ENCODE peak calls at places on chromosomes 4 and X, in five cellular contexts. A, K, B, M and D are unnamed samples.

GRCh38 chrX:78092296-78092695 is 11.8 kb upstream of the PGK1 start:
- DNase-seq in A (no peak), K (no peak), B (no peak), M (peak), D (no peak)

GRCh38 chr4:896630-897029 is 35.5 kb downstream of the GAK start:
- DNase-seq in A (no peak), K (no peak), B (no peak), M (no peak), D (no peak)

GRCh38 chr4:23822181-23822580 is 67.7 kb downstream of the PPARGC1A start:
- DNase-seq in A (no peak), K (no peak), B (no peak), M (peak), D (no peak)

GRCh38 chr4:35918491-35918977 is 325.8 kb downstream of the ARAP2 start:
- DNase-seq in A (no peak), K (no peak), B (no peak), M (no peak), D (no peak)

GRCh38 chrX:15468036-15468435 is 25.1 kb downstream of the PIR start:
- DNase-seq in A (no peak), K (no peak), B (no peak), M (peak), D (peak)

GRCh38 chrX:136028383-136028984 is 43.2 kb downstream of the SLC9A6 start:
- DNase-seq in A (peak), K (no peak), B (peak), M (peak), D (peak)

GRCh38 chr4:68368566-68369473 is 18.9 kb upstream of the YTHDC1 start:
- DNase-seq in A (no peak), K (no peak), B (no peak), M (peak), D (no peak)

GRCh38 chr4:33381806-33382205 is 2661.6 kb downstream of the PCDH7 start:
- DNase-seq in A (no peak), K (no peak), B (peak), M (peak), D (no peak)

GRCh38 chrX:133191739-133192039 is 26.5 kb downstream of the TFDP3 start:
- DNase-seq in A (no peak), K (no peak), B (no peak), M (peak), D (no peak)

GRCh38 chrX:120291211-120291610 is 20.1 kb downstream of the TMEM255A start:
- DNase-seq in A (no peak), K (no peak), B (no peak), M (no peak), D (no peak)

GRCh38 chr4:142309772-142310171 is 536.3 kb downstream of the INPP4B start:
- DNase-seq in A (no peak), K (no peak), B (no peak), M (no peak), D (no peak)

GRCh38 chr4:86452323-86452995 is 92.6 kb upstream of the MAPK10 start:
- DNase-seq in A (no peak), K (no peak), B (no peak), M (no peak), D (no peak)

GRCh38 chrX:124211312-124211942 is 121.0 kb upstream of the TEX13D start:
- DNase-seq in A (peak), K (no peak), B (peak), M (peak), D (no peak)

GRCh38 chr4:133929540-133929939 is 272.0 kb downstream of the PABPC4L start:
- DNase-seq in A (no peak), K (no peak), B (no peak), M (no peak), D (no peak)

GRCh38 chrX:134932528-134933217 is 58.1 kb upstream of the SMIM10 start:
- DNase-seq in A (no peak), K (no peak), B (no peak), M (peak), D (no peak)

GRCh38 chr4:78954048-78954666 is 14.9 kb upstream of the PAQR3 start:
- DNase-seq in A (no peak), K (no peak), B (peak), M (peak), D (no peak)

GRCh38 chrX:1507511-1508463 is 29.2 kb downstream of the P2RY8 start:
- DNase-seq in A (no peak), K (no peak), B (no peak), M (no peak), D (no peak)

GRCh38 chr4:79048878-79049277 is 109.6 kb upstream of the PAQR3 start:
- DNase-seq in A (no peak), K (no peak), B (no peak), M (no peak), D (no peak)

GRCh38 chr4:150117094-150117493 is 38.8 kb downstream of the DCLK2 start:
- DNase-seq in A (no peak), K (no peak), B (no peak), M (peak), D (peak)

GRCh38 chrX:97616883-97617510 is 733.3 kb downstream of the RPA4 start:
- DNase-seq in A (no peak), K (no peak), B (no peak), M (peak), D (no peak)

GRCh38 chr4:40576651-40577480 is 52.8 kb downstream of the RBM47 start:
- DNase-seq in A (peak), K (no peak), B (no peak), M (peak), D (no peak)

GRCh38 chr4:139553751-139554670 is 2.0 kb downstream of the SETD7 start:
- DNase-seq in A (no peak), K (no peak), B (no peak), M (no peak), D (no peak)

GRCh38 chrX:54043696-54044125 is 562 bp downstream of the PHF8 start:
- DNase-seq in A (no peak), K (no peak), B (peak), M (peak), D (peak)

GRCh38 chrX:12979011-12979629 is 4.2 kb downstream of the TMSB4X start:
- DNase-seq in A (no peak), K (no peak), B (no peak), M (no peak), D (no peak)

GRCh38 chr4:183987987-183988392 is 82.9 kb downstream of the STOX2 start:
- DNase-seq in A (no peak), K (no peak), B (no peak), M (peak), D (peak)

GRCh38 chrX:48800574-48801280 is 1.1 kb upstream of the HDAC6 start:
- DNase-seq in A (no peak), K (no peak), B (no peak), M (no peak), D (no peak)

GRCh38 chr4:80134936-80135701 is 62.1 kb upstream of the ANTXR2 start:
- DNase-seq in A (no peak), K (no peak), B (no peak), M (no peak), D (no peak)

GRCh38 chr4:127533028-127533700 is 99.6 kb upstream of the INTU start:
- DNase-seq in A (no peak), K (no peak), B (no peak), M (no peak), D (no peak)

GRCh38 chr4:44421330-44421729 is 27.3 kb downstream of the KCTD8 start:
- DNase-seq in A (no peak), K (no peak), B (no peak), M (no peak), D (no peak)

GRCh38 chr4:150237110-150237852 is 159.0 kb downstream of the DCLK2 start:
- DNase-seq in A (no peak), K (no peak), B (no peak), M (peak), D (no peak)

GRCh38 chr4:111991797-111992196 is 153.5 kb upstream of the FAM241A start:
- DNase-seq in A (no peak), K (no peak), B (no peak), M (peak), D (no peak)

GRCh38 chr4:130068072-130068471 is 972.1 kb downstream of the C4orf33 start:
- DNase-seq in A (no peak), K (no peak), B (no peak), M (no peak), D (no peak)

GRCh38 chr4:1768367-1769034 is 24.6 kb upstream of the FGFR3 start:
- DNase-seq in A (no peak), K (no peak), B (no peak), M (no peak), D (no peak)

GRCh38 chrX:20471483-20471882 is 204.8 kb upstream of the RPS6KA3 start:
- DNase-seq in A (no peak), K (no peak), B (no peak), M (no peak), D (no peak)

GRCh38 chrX:7147431-7147977 is at the start of gene STS:
- DNase-seq in A (no peak), K (peak), B (peak), M (peak), D (peak)

GRCh38 chrX:105882581-105883275 is 60.4 kb downstream of the NRK start:
- DNase-seq in A (no peak), K (no peak), B (no peak), M (no peak), D (no peak)

GRCh38 chrX:41384041-41384705 is 50.2 kb downstream of the DDX3X start:
- DNase-seq in A (no peak), K (peak), B (no peak), M (peak), D (no peak)

GRCh38 chr4:78596111-78596742 is 44.7 kb downstream of the ANXA3 start:
- DNase-seq in A (no peak), K (no peak), B (no peak), M (no peak), D (no peak)